ENCODE peak calls at places on chromosomes 6 and 20, in five cellular contexts. One of them, this sample, is unnamed.

GRCh38 chr20:55160996-55161395 is 685.6 kb downstream of the DOK5 start:
- DNase-seq in caudate nucleus: no peak
- DNase-seq in nucleus accumbens: no peak
- DNase-seq in T1000: peak
- DNase-seq in CD14-positive monocyte: no peak
- DNase-seq in this sample: no peak

GRCh38 chr6:170277893-170278742 is 12.8 kb downstream of the DLL1 start:
- DNase-seq in nucleus accumbens: no peak
- DNase-seq in CD14-positive monocyte: peak
- DNase-seq in T1000: no peak
- DNase-seq in caudate nucleus: no peak
- DNase-seq in this sample: peak

GRCh38 chr6:45965787-45966186 is 49.9 kb downstream of the CLIC5 start:
- DNase-seq in nucleus accumbens: no peak
- DNase-seq in T1000: no peak
- DNase-seq in CD14-positive monocyte: no peak
- DNase-seq in caudate nucleus: no peak
- DNase-seq in this sample: no peak

GRCh38 chr6:1199981-1200637 is 111.8 kb upstream of the FOXQ1 start:
- DNase-seq in T1000: no peak
- DNase-seq in CD14-positive monocyte: no peak
- DNase-seq in nucleus accumbens: no peak
- DNase-seq in caudate nucleus: no peak
- DNase-seq in this sample: no peak

GRCh38 chr6:37368961-37369320 is 15.2 kb downstream of the RNF8 start:
- DNase-seq in CD14-positive monocyte: no peak
- DNase-seq in T1000: no peak
- DNase-seq in nucleus accumbens: no peak
- DNase-seq in caudate nucleus: no peak
- DNase-seq in this sample: no peak

GRCh38 chr6:63936399-63936798 is 300.8 kb downstream of the PHF3 start:
- DNase-seq in nucleus accumbens: no peak
- DNase-seq in T1000: no peak
- DNase-seq in caudate nucleus: no peak
- DNase-seq in CD14-positive monocyte: no peak
- DNase-seq in this sample: no peak

GRCh38 chr20:40506567-40506966 is 182.5 kb downstream of the MAFB start:
- DNase-seq in caudate nucleus: peak
- DNase-seq in CD14-positive monocyte: peak
- DNase-seq in nucleus accumbens: peak
- DNase-seq in T1000: peak
- DNase-seq in this sample: peak

GRCh38 chr6:137811121-137811911 is 55.7 kb upstream of the TNFAIP3 start:
- DNase-seq in caudate nucleus: no peak
- DNase-seq in CD14-positive monocyte: peak
- DNase-seq in nucleus accumbens: peak
- DNase-seq in T1000: peak
- DNase-seq in this sample: peak

GRCh38 chr6:152952045-152952444 is 30.8 kb downstream of the FBXO5 start:
- DNase-seq in CD14-positive monocyte: no peak
- DNase-seq in nucleus accumbens: no peak
- DNase-seq in T1000: no peak
- DNase-seq in caudate nucleus: no peak
- DNase-seq in this sample: no peak

GRCh38 chr20:7003598-7003997 is 236.1 kb downstream of the BMP2 start:
- DNase-seq in nucleus accumbens: no peak
- DNase-seq in T1000: no peak
- DNase-seq in CD14-positive monocyte: no peak
- DNase-seq in caudate nucleus: no peak
- DNase-seq in this sample: no peak

GRCh38 chr20:14879839-14880238 is 542.4 kb upstream of the FLRT3 start:
- DNase-seq in nucleus accumbens: no peak
- DNase-seq in caudate nucleus: no peak
- DNase-seq in CD14-positive monocyte: no peak
- DNase-seq in T1000: no peak
- DNase-seq in this sample: no peak

GRCh38 chr6:51928320-51928719 is 159.1 kb downstream of the PKHD1 start:
- DNase-seq in nucleus accumbens: no peak
- DNase-seq in caudate nucleus: no peak
- DNase-seq in T1000: no peak
- DNase-seq in CD14-positive monocyte: no peak
- DNase-seq in this sample: no peak

GRCh38 chr20:32762754-32763201 is 593 bp downstream of the DNMT3B start:
- DNase-seq in T1000: no peak
- DNase-seq in CD14-positive monocyte: no peak
- DNase-seq in nucleus accumbens: no peak
- DNase-seq in caudate nucleus: no peak
- DNase-seq in this sample: no peak

GRCh38 chr20:24622856-24623255 is 153.4 kb downstream of the SYNDIG1 start:
- DNase-seq in CD14-positive monocyte: no peak
- DNase-seq in caudate nucleus: no peak
- DNase-seq in T1000: no peak
- DNase-seq in nucleus accumbens: no peak
- DNase-seq in this sample: no peak

GRCh38 chr6:130683761-130684517 is 143.3 kb upstream of the SMLR1 start:
- DNase-seq in CD14-positive monocyte: no peak
- DNase-seq in caudate nucleus: no peak
- DNase-seq in T1000: no peak
- DNase-seq in nucleus accumbens: no peak
- DNase-seq in this sample: no peak

GRCh38 chr6:7138921-7139358 is 31.2 kb downstream of the RREB1 start:
- DNase-seq in T1000: no peak
- DNase-seq in nucleus accumbens: no peak
- DNase-seq in CD14-positive monocyte: no peak
- DNase-seq in caudate nucleus: no peak
- DNase-seq in this sample: no peak